ENCODE peak calls at places on chromosome 17, in nine cellular contexts. L, R, O, J, F, W, U, D and H are unnamed samples.

GRCh38 chr17:2181206-2181983 is 122.2 kb downstream of the SMG6 start:
- DNase-seq in F (peak), U (no peak), D (peak), W (no peak), R (no peak), J (no peak), O (no peak), L (no peak), H (no peak)

GRCh38 chr17:31525801-31526549 is 134.5 kb downstream of the RAB11FIP4 start:
- DNase-seq in R (no peak), O (peak), D (no peak), L (no peak), F (no peak), U (no peak), W (peak), J (no peak), H (peak)

GRCh38 chr17:50270430-50271172 is 3.7 kb upstream of the TMEM92 start:
- DNase-seq in J (no peak), D (no peak), F (peak), U (no peak), O (no peak), W (no peak), R (peak), L (no peak), H (no peak)

GRCh38 chr17:77329741-77330531 is 189.2 kb downstream of the SEC14L1 start:
- DNase-seq in J (no peak), L (no peak), R (no peak), U (peak), O (no peak), W (no peak), F (no peak), D (peak), H (no peak)

GRCh38 chr17:74770498-74771318 is 5.4 kb downstream of the NAT9 start:
- DNase-seq in D (peak), L (no peak), W (peak), F (peak), U (peak), R (peak), J (peak), O (peak), H (peak)

GRCh38 chr17:75785770-75786538 is 1.3 kb downstream of the UNK start:
- DNase-seq in L (no peak), J (peak), U (no peak), F (peak), O (no peak), R (no peak), W (no peak), D (no peak), H (no peak)

GRCh38 chr17:81368161-81368560 is 27.1 kb upstream of the BAHCC1 start:
- DNase-seq in F (no peak), U (no peak), L (no peak), R (no peak), W (no peak), O (no peak), J (no peak), D (no peak), H (no peak)

GRCh38 chr17:46943511-46944393 is 20.8 kb downstream of the GOSR2 start:
- DNase-seq in L (no peak), J (no peak), W (no peak), U (peak), D (no peak), R (peak), O (no peak), F (peak), H (no peak)

GRCh38 chr17:42677012-42677857 is 441 bp upstream of the PLEKHH3 start:
- DNase-seq in R (peak), F (peak), O (peak), L (peak), J (peak), U (peak), D (peak), W (peak), H (peak)

GRCh38 chr17:37488607-37489196 is 989 bp upstream of the DUSP14 start:
- DNase-seq in J (peak), U (no peak), O (peak), R (no peak), F (peak), D (peak), W (peak), L (no peak), H (peak)

GRCh38 chr17:55283256-55283965 is 18.7 kb downstream of the HLF start:
- DNase-seq in U (no peak), O (no peak), W (no peak), L (no peak), F (no peak), R (no peak), J (no peak), D (no peak), H (no peak)

GRCh38 chr17:82357394-82357793 is 1.7 kb upstream of the TEX19 start:
- DNase-seq in J (no peak), L (no peak), O (no peak), U (no peak), W (no peak), D (no peak), R (no peak), F (no peak), H (no peak)